ENCODE peak calls at places on chromosomes 2 and 18, in eight cellular contexts. M is coronary artery; C is C1 segment of cervical spinal cord; Y is germinal center; H is NCI-H1417 treated with DMSO at 0.1 percent for 48 hours; L is cerebellar cortex; R is CD8-positive, alpha-beta T cell; B is neural progenitor cell. K is an unnamed sample.

GRCh38 chr2:164778723-164779122 is 62.9 kb downstream of the COBLL1 start:
- DNase-seq in Y (no peak), M (no peak), R (no peak), C (no peak), H (no peak), L (no peak), B (no peak), K (no peak)

GRCh38 chr2:128788636-128789220 is 470.1 kb upstream of the HS6ST1 start:
- DNase-seq in C (no peak), Y (no peak), M (no peak), L (no peak), B (no peak), H (no peak), R (no peak), K (no peak)

GRCh38 chr18:34591920-34592444 is 118.1 kb upstream of the DTNA start:
- DNase-seq in H (no peak), C (no peak), L (peak), M (no peak), Y (no peak), R (no peak), B (no peak), K (no peak)

GRCh38 chr18:41312241-41312590 is 642.8 kb upstream of the PIK3C3 start:
- DNase-seq in C (no peak), R (no peak), H (no peak), L (no peak), M (no peak), Y (no peak), B (no peak), K (no peak)

GRCh38 chr2:6917071-6917760 is at the start of gene RNF144A:
- DNase-seq in M (no peak), C (peak), B (peak), Y (peak), L (peak), H (no peak), R (peak), K (peak)

GRCh38 chr18:49884959-49885358 is 71.6 kb upstream of the ACAA2 start:
- DNase-seq in C (no peak), M (no peak), L (no peak), R (no peak), H (no peak), Y (no peak), B (no peak), K (no peak)

GRCh38 chr18:23890589-23890988 is 124.0 kb upstream of the TTC39C start:
- DNase-seq in L (no peak), C (no peak), B (no peak), Y (no peak), R (no peak), H (no peak), M (no peak), K (no peak)

GRCh38 chr18:66749475-66750035 is 145.7 kb upstream of the CDH19 start:
- DNase-seq in L (no peak), C (no peak), Y (no peak), M (no peak), R (no peak), H (no peak), B (no peak), K (no peak)

GRCh38 chr18:10143601-10144000 is 229.8 kb downstream of the VAPA start:
- DNase-seq in R (no peak), Y (no peak), H (no peak), L (no peak), B (no peak), M (no peak), C (no peak), K (no peak)

GRCh38 chr2:41711736-41712135 is 336.1 kb upstream of the PKDCC start:
- DNase-seq in B (no peak), L (no peak), C (no peak), M (no peak), R (no peak), Y (no peak), H (no peak), K (no peak)

GRCh38 chr2:237669628-237670351 is 42.4 kb downstream of the LRRFIP1 start:
- DNase-seq in R (no peak), Y (peak), H (peak), L (no peak), B (no peak), C (no peak), M (peak), K (peak)